ENCODE peak calls at places on chromosomes 4 and X, in seven cellular contexts. Y, A, X, V, I, S and D are unnamed samples.

GRCh38 chr4:133130171-133130570 is 18.9 kb upstream of the PCDH10 start:
- DNase-seq in Y (no peak), A (no peak), X (no peak), V (no peak), I (no peak), S (no peak), D (no peak)

GRCh38 chrX:71650333-71650969 is 16.9 kb upstream of the LOC101059915 start:
- DNase-seq in Y (no peak), A (no peak), X (no peak), V (no peak), I (no peak), S (no peak), D (no peak)

GRCh38 chr4:121246698-121247097 is 82.6 kb upstream of the TNIP3 start:
- DNase-seq in Y (no peak), A (no peak), X (no peak), V (no peak), I (no peak), S (no peak), D (no peak)

GRCh38 chrX:24026403-24026801 is 584 bp downstream of the KLHL15 start:
- DNase-seq in Y (no peak), A (no peak), X (peak), V (peak), I (peak), S (peak), D (no peak)

GRCh38 chr4:116302990-116303735 is 782.2 kb downstream of the TRAM1L1 start:
- DNase-seq in Y (no peak), A (no peak), X (no peak), V (no peak), I (no peak), S (no peak), D (no peak)

GRCh38 chr4:140249351-140249750 is 95.4 kb upstream of the MAML3 start:
- DNase-seq in Y (no peak), A (no peak), X (no peak), V (no peak), I (no peak), S (peak), D (peak)

GRCh38 chr4:153655004-153655541 is 29.0 kb upstream of the TLR2 start:
- DNase-seq in Y (no peak), A (no peak), X (no peak), V (no peak), I (no peak), S (no peak), D (no peak)

GRCh38 chrX:12360991-12361598 is 222.8 kb downstream of the FRMPD4 start:
- DNase-seq in Y (no peak), A (no peak), X (no peak), V (no peak), I (no peak), S (no peak), D (no peak)

GRCh38 chr4:181971973-181972372 is 271.2 kb upstream of the TENM3 start:
- DNase-seq in Y (peak), A (no peak), X (no peak), V (no peak), I (no peak), S (peak), D (no peak)

GRCh38 chr4:113919611-113920010 is 59.8 kb downstream of the ARSJ start:
- DNase-seq in Y (no peak), A (no peak), X (no peak), V (no peak), I (no peak), S (peak), D (no peak)

GRCh38 chr4:174262624-174263444 is 20.6 kb downstream of the FBXO8 start:
- DNase-seq in Y (peak), A (no peak), X (no peak), V (no peak), I (no peak), S (no peak), D (no peak)

GRCh38 chr4:174263445-174263736 is 20.1 kb downstream of the FBXO8 start:
- DNase-seq in Y (no peak), A (no peak), X (no peak), V (no peak), I (no peak), S (no peak), D (no peak)

GRCh38 chr4:174265917-174266316 is 17.6 kb downstream of the FBXO8 start:
- DNase-seq in Y (no peak), A (no peak), X (no peak), V (no peak), I (no peak), S (no peak), D (no peak)

DNA sequence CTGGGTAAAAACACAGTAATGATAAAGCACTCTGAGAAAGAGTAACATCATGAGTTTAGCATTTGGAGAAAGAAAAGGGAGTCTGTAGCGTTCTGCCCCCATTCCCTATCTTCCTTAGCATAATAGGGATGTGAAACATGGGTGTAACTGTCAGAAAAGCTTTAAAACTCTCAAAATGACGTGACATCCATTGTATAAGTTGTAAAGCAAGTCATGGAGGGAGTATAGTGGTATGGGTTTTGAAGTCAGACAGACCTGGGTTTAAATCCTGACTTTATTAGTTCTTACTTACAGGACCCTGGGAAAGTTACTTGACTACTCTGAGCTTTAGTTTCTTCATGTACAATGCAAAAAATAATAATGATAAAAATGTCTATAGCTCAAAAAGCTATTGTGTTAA is 17.1 kb downstream of the FBXO8 start:
- DNase-seq in Y (no peak), A (no peak), X (no peak), V (no peak), I (no peak), S (no peak), D (no peak)
- H3K4me3 ChIP-seq in Y (peak), A (no peak), X (no peak), V (no peak), I (no peak), S (no peak), D (no peak)

GRCh38 chr4:189033801-189034347 is 894.6 kb downstream of the TRIML1 start:
- DNase-seq in Y (no peak), A (no peak), X (no peak), V (no peak), I (no peak), S (no peak), D (no peak)
- H3K4me3 ChIP-seq in Y (no peak), A (no peak), X (no peak), V (no peak), I (no peak), S (no peak), D (no peak)

DNA sequence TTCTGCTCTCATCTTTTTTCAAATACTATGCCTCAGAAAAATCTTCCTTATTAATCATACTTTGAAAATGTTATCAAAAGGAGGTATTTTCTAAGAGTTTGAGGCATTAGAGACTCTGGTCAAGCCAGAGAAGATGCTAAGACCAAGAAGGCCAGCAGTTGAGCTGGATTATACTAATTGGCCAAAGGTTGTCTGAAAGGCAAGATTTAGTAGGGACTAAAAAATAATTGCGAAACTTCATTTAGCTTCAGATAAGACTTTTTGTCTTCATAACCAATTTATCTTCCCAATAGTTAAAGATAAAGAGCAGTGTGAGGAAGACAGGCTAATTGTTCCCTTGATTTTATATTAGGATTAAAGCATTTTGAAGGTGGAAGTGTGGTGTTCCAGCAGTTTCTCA is 1412.4 kb upstream of the PCDH7 start:
- DNase-seq in Y (no peak), A (no peak), X (no peak), V (no peak), I (no peak), S (no peak), D (no peak)
- H3K4me3 ChIP-seq in Y (no peak), A (no peak), X (no peak), V (no peak), I (no peak), S (no peak), D (no peak)

GRCh38 chrX:3699841-3700381 is 13.5 kb downstream of the PRKX start:
- DNase-seq in Y (no peak), A (no peak), X (peak), V (no peak), I (no peak), S (peak), D (peak)
- H3K4me3 ChIP-seq in Y (no peak), A (peak), X (peak), V (no peak), I (no peak), S (peak), D (peak)

GRCh38 chr4:39699676-39700409 is 1.9 kb downstream of the UBE2K start:
- DNase-seq in Y (no peak), A (no peak), X (no peak), V (peak), I (no peak), S (peak), D (no peak)
- H3K4me3 ChIP-seq in Y (peak), A (peak), X (peak), V (peak), I (peak), S (peak), D (peak)

GRCh38 chr4:688695-689497 is at the start of gene SLC49A3:
- DNase-seq in Y (no peak), A (peak), X (no peak), V (no peak), I (peak), S (peak), D (no peak)
- H3K4me3 ChIP-seq in Y (no peak), A (peak), X (no peak), V (no peak), I (peak), S (peak), D (no peak)